ENCODE peak calls at places on chromosomes 1 and 21, in four cellular contexts. One of them, this sample, is unnamed.
A peak's percentile ranks its signal among the peaks of the same experiment; 100 is the strongest.

GRCh38 chr1:210698661-210699060 is 370.0 kb downstream of the HHAT start:
- DNase-seq in OCI-LY7: no peak
- DNase-seq in lower lobe of right lung: no peak
- DNase-seq in tibial nerve: no peak
- DNase-seq in this sample: no peak

GRCh38 chr1:164780863-164781262 is 221.9 kb downstream of the PBX1 start:
- DNase-seq in lower lobe of right lung: no peak
- DNase-seq in tibial nerve: no peak
- DNase-seq in OCI-LY7: no peak
- DNase-seq in this sample: no peak

GRCh38 chr21:42336065-42336464 is 14.7 kb downstream of the TFF2 start:
- DNase-seq in lower lobe of right lung: no peak
- DNase-seq in OCI-LY7: no peak
- DNase-seq in tibial nerve: no peak
- DNase-seq in this sample: no peak

GRCh38 chr1:159089184-159089791 is 12.7 kb upstream of the AIM2 start:
- DNase-seq in OCI-LY7: peak; percentile 60
- DNase-seq in lower lobe of right lung: no peak
- DNase-seq in tibial nerve: no peak
- DNase-seq in this sample: no peak

GRCh38 chr1:27954186-27954585 is 5.6 kb upstream of the XKR8 start:
- DNase-seq in OCI-LY7: no peak
- DNase-seq in tibial nerve: no peak
- DNase-seq in lower lobe of right lung: no peak
- DNase-seq in this sample: no peak

GRCh38 chr1:24920155-24920925 is 9.7 kb downstream of the RUNX3 start:
- DNase-seq in OCI-LY7: no peak
- DNase-seq in tibial nerve: peak; percentile 28
- DNase-seq in lower lobe of right lung: no peak
- DNase-seq in this sample: no peak

GRCh38 chr1:38891753-38892152 is 10.4 kb upstream of the GJA9 start:
- DNase-seq in OCI-LY7: no peak
- DNase-seq in lower lobe of right lung: no peak
- DNase-seq in tibial nerve: no peak
- DNase-seq in this sample: no peak

GRCh38 chr1:60809204-60809985 is 273.0 kb upstream of the NFIA start:
- DNase-seq in tibial nerve: no peak
- DNase-seq in lower lobe of right lung: no peak
- DNase-seq in OCI-LY7: no peak
- DNase-seq in this sample: no peak

GRCh38 chr1:64042331-64043100 is 160.9 kb upstream of the UBE2U start:
- DNase-seq in OCI-LY7: no peak
- DNase-seq in lower lobe of right lung: no peak
- DNase-seq in tibial nerve: no peak
- DNase-seq in this sample: no peak

DNA sequence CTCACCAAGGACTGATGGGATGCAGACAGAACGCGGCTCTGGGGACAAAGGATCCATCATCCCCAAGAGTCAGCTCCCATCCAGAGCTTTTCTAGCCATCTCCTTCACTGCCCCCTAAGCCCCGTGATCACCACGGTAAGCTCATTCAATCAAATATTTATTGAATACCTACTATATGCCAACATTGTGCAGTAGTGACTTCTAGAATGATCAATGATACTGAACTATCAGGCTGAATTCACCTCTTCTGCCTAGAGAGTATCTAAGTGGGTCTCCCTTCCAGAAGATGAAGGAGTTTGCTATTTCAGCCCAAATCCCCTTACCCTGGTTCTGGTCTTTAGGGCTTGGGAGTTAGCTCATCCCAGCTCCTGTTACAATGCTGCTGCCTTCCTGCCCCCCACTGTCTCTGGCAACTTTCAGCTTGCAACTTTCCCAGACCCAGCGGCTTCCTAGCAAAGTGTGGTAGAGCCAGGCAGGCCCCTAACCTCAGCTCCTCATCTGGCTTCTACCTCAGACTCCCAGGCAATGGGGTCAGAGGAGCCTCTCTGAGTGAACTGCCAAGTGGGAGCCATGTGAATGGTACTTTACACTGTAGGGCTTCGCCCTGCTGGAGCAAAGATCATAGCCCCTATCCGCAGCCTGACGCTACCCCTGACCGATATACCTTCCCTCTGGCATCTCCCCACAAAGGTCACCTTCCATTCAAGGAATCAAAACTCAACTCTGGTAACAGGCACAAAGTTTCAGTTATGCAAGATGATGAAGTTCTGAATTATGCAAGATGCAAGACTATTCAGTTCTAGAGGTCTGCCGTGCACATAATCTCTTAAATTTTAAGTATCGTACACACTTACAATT is 20.9 kb downstream of the TMEM53 start:
- DNase-seq in tibial nerve: no peak
- DNase-seq in OCI-LY7: no peak
- DNase-seq in lower lobe of right lung: no peak
- DNase-seq in this sample: no peak
- TF ChIP-seq CTCF in tibial nerve: no peak
- TF ChIP-seq CTCF in OCI-LY7: peak; percentile 57
- TF ChIP-seq CTCF in lower lobe of right lung: peak; percentile 8
- TF ChIP-seq CTCF in this sample: peak; percentile 62

DNA sequence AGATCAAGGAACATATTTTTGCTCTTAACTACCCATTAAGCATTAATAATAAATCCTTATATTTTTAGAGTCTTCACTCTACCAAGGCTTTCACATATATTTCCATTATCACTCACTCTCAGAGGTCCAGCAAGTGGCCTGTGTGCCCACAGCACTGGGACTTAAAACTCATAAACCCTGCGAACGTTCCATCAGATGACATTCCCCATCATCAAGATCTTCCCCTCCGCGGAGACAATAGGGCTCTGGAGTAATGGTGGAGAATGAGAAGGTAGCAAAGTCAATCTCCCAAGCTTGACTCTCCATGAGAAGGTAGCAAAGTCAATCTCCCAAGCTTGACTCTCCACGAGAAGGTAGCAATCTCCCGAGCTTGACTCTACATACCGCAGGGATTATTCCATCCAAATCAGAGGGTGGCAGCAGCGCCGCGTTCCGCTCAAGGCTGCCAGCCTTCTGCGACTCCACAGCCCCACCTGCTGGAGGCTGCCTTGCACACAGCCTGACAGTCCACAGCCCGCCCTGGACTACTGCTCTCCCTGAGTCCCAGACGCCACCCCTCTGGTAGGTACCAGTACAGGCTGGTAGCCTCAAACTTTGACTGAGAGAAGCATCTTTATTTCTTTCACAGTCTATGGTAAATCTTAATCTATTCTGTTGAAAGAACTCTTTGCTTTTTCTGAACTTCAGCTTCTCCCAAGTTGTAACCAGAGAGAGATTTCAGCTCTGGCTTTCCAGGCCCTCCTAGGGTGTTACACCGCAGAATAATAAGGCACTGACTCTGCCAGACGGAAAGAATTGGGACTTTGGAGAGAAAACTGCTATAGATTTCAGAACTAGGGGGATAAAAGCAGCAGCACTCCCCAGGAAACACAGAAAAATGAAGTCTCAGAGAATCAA is 26.4 kb upstream of the CTTNBP2NL start:
- DNase-seq in tibial nerve: peak; percentile 86
- DNase-seq in lower lobe of right lung: peak; percentile 92
- DNase-seq in OCI-LY7: peak; percentile 79
- DNase-seq in this sample: peak; percentile 69
- TF ChIP-seq CTCF in tibial nerve: peak; percentile 94
- TF ChIP-seq CTCF in lower lobe of right lung: peak; percentile 99
- TF ChIP-seq CTCF in OCI-LY7: peak; percentile 94
- TF ChIP-seq CTCF in this sample: peak; percentile 97

GRCh38 chr1:203083463-203083921 is 2.3 kb downstream of the MYOG start:
- DNase-seq in lower lobe of right lung: no peak
- DNase-seq in OCI-LY7: no peak
- DNase-seq in tibial nerve: no peak
- DNase-seq in this sample: no peak
- TF ChIP-seq CTCF in lower lobe of right lung: no peak
- TF ChIP-seq CTCF in OCI-LY7: peak; percentile 26
- TF ChIP-seq CTCF in tibial nerve: no peak
- TF ChIP-seq CTCF in this sample: no peak

DNA sequence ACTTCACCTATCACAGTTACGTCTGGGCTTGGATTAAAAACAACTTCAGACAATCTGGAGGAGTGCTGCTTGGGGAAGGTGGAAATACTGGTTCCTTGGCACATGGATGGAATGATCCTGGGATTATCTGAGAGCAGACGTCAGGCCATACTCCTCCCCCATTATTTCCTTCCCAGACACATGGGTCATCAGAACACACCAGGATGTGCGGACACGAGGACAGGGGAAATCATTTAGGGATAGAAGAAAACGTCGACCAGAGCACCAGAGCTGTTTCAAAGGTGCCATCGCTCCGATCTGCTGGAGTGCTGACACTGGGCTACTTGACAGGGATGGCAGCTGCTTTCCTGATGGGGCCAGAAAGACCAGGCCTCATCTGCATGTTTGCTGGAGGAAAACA is 31.8 kb upstream of the ANGPTL7 start:
- DNase-seq in tibial nerve: no peak
- DNase-seq in OCI-LY7: no peak
- DNase-seq in lower lobe of right lung: no peak
- DNase-seq in this sample: no peak
- TF ChIP-seq CTCF in tibial nerve: no peak
- TF ChIP-seq CTCF in OCI-LY7: no peak
- TF ChIP-seq CTCF in lower lobe of right lung: no peak
- TF ChIP-seq CTCF in this sample: no peak

GRCh38 chr1:19705464-19705863 is 40.8 kb downstream of the HTR6 start:
- DNase-seq in tibial nerve: no peak
- DNase-seq in lower lobe of right lung: no peak
- DNase-seq in OCI-LY7: no peak
- DNase-seq in this sample: no peak

GRCh38 chr1:19704247-19705113 is 39.8 kb downstream of the HTR6 start:
- DNase-seq in tibial nerve: peak; percentile 50
- DNase-seq in OCI-LY7: peak; percentile 57
- DNase-seq in lower lobe of right lung: peak; percentile 67
- DNase-seq in this sample: no peak

GRCh38 chr1:19706136-19706535 is 41.5 kb downstream of the HTR6 start:
- DNase-seq in OCI-LY7: no peak
- DNase-seq in tibial nerve: no peak
- DNase-seq in lower lobe of right lung: no peak
- DNase-seq in this sample: no peak

GRCh38 chr1:19700046-19700777 is 35.5 kb downstream of the HTR6 start:
- DNase-seq in tibial nerve: no peak
- DNase-seq in OCI-LY7: no peak
- DNase-seq in lower lobe of right lung: no peak
- DNase-seq in this sample: no peak

GRCh38 chr1:19703280-19703679 is 38.6 kb downstream of the HTR6 start:
- DNase-seq in lower lobe of right lung: no peak
- DNase-seq in OCI-LY7: no peak
- DNase-seq in tibial nerve: no peak
- DNase-seq in this sample: no peak
- TF ChIP-seq CTCF in lower lobe of right lung: no peak
- TF ChIP-seq CTCF in OCI-LY7: no peak
- TF ChIP-seq CTCF in tibial nerve: no peak
- TF ChIP-seq CTCF in this sample: no peak

DNA sequence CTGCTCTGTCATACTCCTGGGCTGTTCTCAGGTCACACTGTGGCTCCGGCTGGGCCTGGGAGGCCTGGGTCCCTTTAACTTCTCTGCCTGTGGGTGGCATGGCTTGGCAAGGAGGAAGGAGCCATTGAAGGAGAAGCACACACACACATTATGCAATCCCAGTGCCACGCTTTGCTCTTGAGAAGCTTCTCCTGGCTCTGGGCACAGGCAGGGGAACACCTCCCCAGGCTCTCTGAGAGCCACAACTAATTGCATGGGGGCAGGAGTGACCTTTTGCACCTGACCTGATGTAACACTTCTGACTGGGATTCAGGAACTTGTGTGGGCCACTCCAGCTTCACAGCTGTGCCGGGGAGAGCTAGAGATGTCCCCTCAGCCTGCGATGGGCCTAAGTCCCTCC is 23.1 kb downstream of the LGR6 start:
- DNase-seq in lower lobe of right lung: peak; percentile 84
- DNase-seq in tibial nerve: no peak
- DNase-seq in OCI-LY7: no peak
- DNase-seq in this sample: no peak
- TF ChIP-seq CTCF in lower lobe of right lung: no peak
- TF ChIP-seq CTCF in tibial nerve: no peak
- TF ChIP-seq CTCF in OCI-LY7: no peak
- TF ChIP-seq CTCF in this sample: no peak

DNA sequence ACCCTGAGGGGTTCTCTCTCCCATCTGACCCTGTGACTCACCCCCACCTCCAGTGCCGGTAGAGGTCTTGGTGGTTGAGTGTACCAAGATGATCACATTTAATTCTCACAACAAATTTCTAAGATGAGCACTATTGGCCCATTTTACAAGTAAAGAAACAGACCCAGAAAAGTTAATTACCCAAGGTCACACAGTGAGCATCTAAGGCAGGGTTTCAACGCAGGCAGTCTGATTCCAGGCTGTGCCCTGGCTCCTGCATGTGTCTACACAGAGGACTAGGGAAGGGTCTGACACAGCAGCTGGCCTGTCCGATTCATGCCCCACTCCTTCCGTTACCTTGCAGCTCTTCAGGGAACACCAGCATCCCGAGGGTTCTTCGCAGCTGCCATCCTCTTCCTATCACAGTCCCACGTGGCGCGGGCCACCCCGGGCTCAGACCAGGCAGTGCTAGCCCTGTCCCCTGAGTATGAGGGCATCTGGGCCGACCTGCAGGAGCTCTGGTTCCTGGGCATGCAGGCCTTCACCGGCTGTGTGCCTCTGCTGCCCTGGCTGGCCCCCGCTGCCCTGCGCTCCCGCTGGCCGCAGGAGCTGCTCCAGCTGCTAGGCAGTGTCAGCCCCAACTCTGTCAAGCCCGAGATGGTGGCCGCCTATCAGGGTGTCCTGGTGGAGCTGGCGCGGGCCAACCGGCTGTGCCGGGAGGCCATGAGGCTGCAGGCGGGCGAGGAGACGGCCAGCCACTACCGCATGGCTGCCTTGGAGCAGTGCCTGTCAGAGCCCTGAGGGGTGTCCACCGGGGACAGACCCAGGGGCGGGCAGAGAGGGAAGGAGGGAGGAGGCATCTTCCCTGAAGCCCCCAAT is 7.5 kb downstream of the NCDN start:
- DNase-seq in OCI-LY7: no peak
- DNase-seq in lower lobe of right lung: no peak
- DNase-seq in tibial nerve: no peak
- DNase-seq in this sample: no peak
- TF ChIP-seq CTCF in OCI-LY7: peak; percentile 53
- TF ChIP-seq CTCF in lower lobe of right lung: no peak
- TF ChIP-seq CTCF in tibial nerve: no peak
- TF ChIP-seq CTCF in this sample: peak; percentile 62

This sample was measured in CD14-positive monocyte.